ENCODE peak calls at places on chromosome 1, in four cellular contexts. L is HT1080, Z is MV-4-11, A is A549. X is an unnamed sample.

GRCh38 chr1:84492726-84493125 is 13.5 kb upstream of the SPATA1 start:
- DNase-seq in L (no peak), Z (no peak), A (no peak), X (no peak)

GRCh38 chr1:8597455-8597854 is 220.0 kb downstream of the RERE start:
- DNase-seq in L (no peak), Z (no peak), A (no peak), X (no peak)

GRCh38 chr1:30523055-30524020 is 200.0 kb downstream of the MATN1 start:
- DNase-seq in L (peak), Z (no peak), A (no peak), X (peak)

GRCh38 chr1:98027044-98027443 is 106.2 kb upstream of the DPYD start:
- DNase-seq in L (no peak), Z (no peak), A (no peak), X (no peak)

GRCh38 chr1:219040291-219040690 is 133.4 kb upstream of the LYPLAL1 start:
- DNase-seq in L (no peak), Z (no peak), A (no peak), X (no peak)

GRCh38 chr1:112840631-112841624 is 115.1 kb downstream of the SLC16A1 start:
- DNase-seq in L (peak), Z (peak), A (no peak), X (no peak)

GRCh38 chr1:7594002-7594713 is 176.9 kb upstream of the VAMP3 start:
- DNase-seq in L (no peak), Z (no peak), A (no peak), X (no peak)

GRCh38 chr1:204359474-204360255 is at the start of gene PLEKHA6:
- DNase-seq in L (no peak), Z (no peak), A (no peak), X (peak)

GRCh38 chr1:32716312-32717126 is 13.9 kb upstream of the SYNC start:
- DNase-seq in L (no peak), Z (no peak), A (peak), X (peak)

GRCh38 chr1:85888961-85889360 is 180.7 kb upstream of the ZNHIT6 start:
- DNase-seq in L (no peak), Z (no peak), A (no peak), X (no peak)

GRCh38 chr1:204826970-204827369 is 43.7 kb upstream of the NFASC start:
- DNase-seq in L (peak), Z (no peak), A (peak), X (no peak)

GRCh38 chr1:11682287-11682771 is 1.4 kb upstream of the MAD2L2 start:
- DNase-seq in L (no peak), Z (no peak), A (no peak), X (no peak)

GRCh38 chr1:66996018-66996682 is 57.8 kb downstream of the SLC35D1 start:
- DNase-seq in L (peak), Z (peak), A (peak), X (peak)

GRCh38 chr1:175129644-175129996 is 62.0 kb downstream of the TNN start:
- DNase-seq in L (no peak), Z (peak), A (no peak), X (no peak)

GRCh38 chr1:18474559-18474958 is 6.2 kb upstream of the KLHDC7A start:
- DNase-seq in L (no peak), Z (no peak), A (no peak), X (no peak)

GRCh38 chr1:244850896-244851295 is 13.4 kb downstream of the HNRNPU start:
- DNase-seq in L (no peak), Z (no peak), A (no peak), X (no peak)

X was measured in HTR-8/SVneo.